ENCODE peak calls at places on chromosomes 4 and X, in four cellular contexts. O is K562, V is WTC11, Z is HepG2. W is an unnamed sample.

GRCh38 chr4:87092389-87093141 is 127.9 kb downstream of the KLHL8 start:
- DNase-seq in V (no peak), O (peak), Z (peak), W (no peak)

GRCh38 chrX:110282922-110283321 is 35.0 kb downstream of the AMMECR1 start:
- DNase-seq in O (no peak), V (no peak), Z (no peak), W (no peak)

GRCh38 chrX:47482512-47483309 is at the start of gene ZNF41:
- DNase-seq in V (peak), O (peak), Z (peak), W (peak)

GRCh38 chrX:141814213-141814857 is 23.8 kb upstream of the MAGEC3 start:
- DNase-seq in O (no peak), Z (no peak), V (no peak), W (no peak)

GRCh38 chrX:54747713-54748393 is 50.2 kb downstream of the ITIH6 start:
- DNase-seq in O (no peak), V (no peak), Z (no peak), W (no peak)

GRCh38 chr4:155914782-155915181 is 11.3 kb downstream of the TDO2 start:
- DNase-seq in V (no peak), O (no peak), Z (no peak), W (no peak)

GRCh38 chr4:143375326-143376073 is 38.8 kb downstream of the GAB1 start:
- DNase-seq in O (peak), V (peak), Z (peak), W (no peak)

GRCh38 chr4:174403177-174403543 is 119.1 kb downstream of the HPGD start:
- DNase-seq in Z (no peak), O (no peak), V (no peak), W (no peak)

GRCh38 chrX:109740076-109740809 is 7.2 kb upstream of the ACSL4 start:
- DNase-seq in O (no peak), V (no peak), Z (peak), W (no peak)

GRCh38 chrX:65586491-65586890 is 51.9 kb upstream of the LAS1L start:
- DNase-seq in Z (no peak), V (no peak), O (no peak), W (no peak)

GRCh38 chr4:113762851-113763172 is 1.3 kb upstream of the CAMK2D start:
- DNase-seq in V (no peak), O (no peak), Z (no peak), W (no peak)

GRCh38 chrX:50100188-50100587 is 100.6 kb downstream of the AKAP4 start:
- DNase-seq in Z (peak), V (no peak), O (peak), W (no peak)

GRCh38 chrX:25531096-25531495 is 515.3 kb upstream of the ARX start:
- DNase-seq in Z (no peak), V (no peak), O (no peak), W (no peak)

GRCh38 chr4:7155611-7156071 is 36.7 kb upstream of the SORCS2 start:
- DNase-seq in O (peak), Z (no peak), V (no peak), W (no peak)

GRCh38 chrX:71365356-71365875 is 741 bp upstream of the TAF1 start:
- DNase-seq in O (no peak), Z (no peak), V (no peak), W (no peak)

GRCh38 chr4:19694829-19695228 is 556.9 kb upstream of the SLIT2 start:
- DNase-seq in O (no peak), V (no peak), Z (no peak), W (no peak)

GRCh38 chrX:15299945-15300851 is 15.2 kb downstream of the ASB11 start:
- DNase-seq in O (peak), Z (peak), V (no peak), W (no peak)

GRCh38 chr4:38606587-38606905 is 57.5 kb upstream of the KLF3 start:
- DNase-seq in O (peak), Z (no peak), V (no peak), W (no peak)

GRCh38 chrX:42366181-42366580 is 411.8 kb downstream of the PPP1R2C start:
- DNase-seq in O (no peak), V (no peak), Z (no peak), W (no peak)

GRCh38 chrX:150683536-150684146 is 9.6 kb upstream of the MTMR1 start:
- DNase-seq in V (no peak), O (peak), Z (peak), W (no peak)
- TF ChIP-seq CREM in V (no peak), O (no peak), Z (no peak), W (no peak)

DNA sequence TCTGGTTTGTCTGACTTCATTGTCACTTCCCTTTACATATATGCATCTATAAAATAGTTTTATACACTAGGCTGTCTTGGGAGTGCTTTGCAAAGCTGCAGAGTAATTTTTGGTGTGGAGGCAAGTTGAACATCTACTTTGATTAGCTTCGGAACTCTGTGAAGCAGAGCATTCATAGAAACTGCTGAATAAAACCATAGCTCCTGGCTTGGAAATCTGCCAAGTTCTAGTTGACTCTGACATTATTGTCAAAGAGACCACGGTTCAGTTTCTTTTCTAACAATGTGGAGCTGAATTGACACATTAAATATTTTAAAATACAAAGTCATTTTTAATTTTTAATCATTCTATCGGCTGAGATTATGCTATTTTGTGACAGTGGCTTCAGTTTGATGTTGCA is 335.0 kb downstream of the BMPR1B start:
- DNase-seq in V (no peak), O (no peak), Z (no peak), W (no peak)
- TF ChIP-seq CREM in V (no peak), O (no peak), Z (no peak), W (no peak)

GRCh38 chrX:17187301-17187836 is 187.6 kb upstream of the NHS start:
- DNase-seq in Z (no peak), O (no peak), V (no peak), W (no peak)

DNA sequence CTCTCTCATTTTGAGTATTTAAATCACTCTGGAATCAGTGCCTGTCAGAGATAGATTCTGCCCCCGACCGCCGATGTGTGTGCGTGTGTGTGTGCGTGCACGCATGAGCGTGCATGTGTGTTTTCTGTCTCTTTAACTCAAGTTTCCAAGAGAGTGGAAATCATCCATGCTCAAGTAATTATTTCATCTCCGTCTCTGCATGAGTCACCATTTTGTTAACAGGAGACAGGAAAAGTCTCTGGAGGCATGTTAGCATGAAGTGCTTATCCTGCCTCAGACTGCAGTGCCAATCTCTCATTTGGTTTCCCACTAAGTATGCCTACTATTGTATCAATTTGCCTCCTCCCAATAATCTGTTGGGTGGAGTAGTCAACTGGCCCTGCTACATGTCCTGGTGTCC is 182.9 kb upstream of the NHS start:
- DNase-seq in Z (no peak), O (no peak), V (no peak), W (no peak)
- TF ChIP-seq CREM in Z (no peak), O (no peak), V (no peak), W (no peak)

GRCh38 chr4:120714581-120714980 is 207.9 kb downstream of the PRDM5 start:
- DNase-seq in V (no peak), O (no peak), Z (no peak), W (no peak)

GRCh38 chr4:120704529-120704928 is 218.0 kb downstream of the PRDM5 start:
- DNase-seq in O (no peak), V (no peak), Z (no peak), W (no peak)

DNA sequence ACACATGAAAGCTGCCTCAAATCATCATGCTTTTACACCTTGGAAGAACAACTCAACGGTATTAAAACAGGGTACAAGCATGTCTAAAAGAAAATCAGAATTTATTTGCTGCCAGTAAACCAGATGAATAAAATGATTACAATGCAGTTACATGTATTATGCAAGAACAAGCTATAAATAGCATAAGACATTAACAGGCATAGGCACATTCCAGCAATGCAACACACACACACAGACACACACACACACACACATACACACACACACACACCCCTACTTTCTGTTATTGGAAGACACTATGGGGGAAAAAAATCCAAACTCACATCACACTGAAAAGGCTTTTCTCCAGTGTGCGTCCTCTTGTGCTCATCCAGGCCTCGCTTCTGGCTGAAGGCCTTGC is 212.5 kb downstream of the PRDM5 start:
- DNase-seq in O (no peak), Z (no peak), V (no peak), W (no peak)
- TF ChIP-seq CREM in O (no peak), Z (no peak), V (no peak), W (no peak)

GRCh38 chrX:48785156-48785524 is 1.2 kb upstream of the GATA1 start:
- DNase-seq in Z (no peak), O (no peak), V (no peak), W (no peak)
- TF ChIP-seq CREM in Z (no peak), O (no peak), V (no peak), W (no peak)

GRCh38 chr4:108240356-108240755 is 71.6 kb upstream of the LEF1 start:
- DNase-seq in V (no peak), O (no peak), Z (no peak), W (no peak)
- TF ChIP-seq CREM in V (no peak), O (no peak), Z (no peak), W (no peak)

GRCh38 chrX:140088438-140088837 is 123.1 kb upstream of the CXorf66 start:
- DNase-seq in O (no peak), Z (no peak), V (no peak), W (no peak)

GRCh38 chrX:140087865-140088264 is 122.5 kb upstream of the CXorf66 start:
- DNase-seq in Z (no peak), V (no peak), O (no peak), W (no peak)

GRCh38 chrX:140091276-140091886 is 126.1 kb upstream of the CXorf66 start:
- DNase-seq in Z (no peak), V (peak), O (peak), W (no peak)

GRCh38 chrX:140092121-140092520 is 126.8 kb upstream of the CXorf66 start:
- DNase-seq in O (no peak), Z (no peak), V (peak), W (no peak)

GRCh38 chrX:140090800-140091275 is 125.5 kb upstream of the CXorf66 start:
- DNase-seq in O (peak), V (no peak), Z (no peak), W (no peak)
- TF ChIP-seq CREM in O (no peak), V (no peak), Z (no peak), W (no peak)

GRCh38 chr4:58144721-58145120 is 1034.5 kb upstream of the IGFBP7 start:
- DNase-seq in V (no peak), O (no peak), Z (no peak), W (no peak)

GRCh38 chr4:58149404-58150085 is 1039.4 kb upstream of the IGFBP7 start:
- DNase-seq in O (no peak), Z (no peak), V (no peak), W (no peak)
- TF ChIP-seq CREM in O (no peak), Z (no peak), V (no peak), W (no peak)

W was measured in GM12878.